ENCODE peak calls at places on chromosomes 6 and 20, in eight cellular contexts. L is NAMALWA; Y is fibroblast of the aortic adventitia; O is pancreas; K is HS-5; V is brain microvascular endothelial cell; P is activated effector memory CD4-positive, alpha-beta T cell treated with anti-CD3 and anti-CD28 coated beads, Interleukin-2, amount 50 U/mL, for 16 hours; M is endothelial cell. X is an unnamed sample.

GRCh38 chr20:23536601-23537000 is 31.7 kb downstream of the CST9L start:
- DNase-seq in L (no peak), Y (no peak), O (no peak), K (no peak), V (no peak), P (no peak), M (no peak), X (no peak)

GRCh38 chr6:93036835-93037234 is 382.5 kb downstream of the EPHA7 start:
- DNase-seq in L (peak; percentile 35), Y (peak; percentile 5), O (no peak), K (no peak), V (peak; percentile 9), P (no peak), M (no peak), X (no peak)

GRCh38 chr6:166278579-166279392 is 29.4 kb downstream of the PRR18 start:
- DNase-seq in L (no peak), Y (no peak), O (no peak), K (no peak), V (no peak), P (no peak), M (no peak), X (no peak)

GRCh38 chr20:25058797-25059486 is 1.0 kb upstream of the ACSS1 start:
- DNase-seq in L (peak; percentile 52), Y (no peak), O (peak; percentile 23), K (no peak), V (no peak), P (peak; percentile 61), M (no peak), X (peak; percentile 76)

GRCh38 chr6:151553416-151554158 is 59.8 kb downstream of the CCDC170 start:
- DNase-seq in L (no peak), Y (peak; percentile 40), O (no peak), K (no peak), V (no peak), P (no peak), M (no peak), X (no peak)

GRCh38 chr6:26538572-26538902 is 371 bp downstream of the HMGN4 start:
- DNase-seq in L (no peak), Y (peak; percentile 31), O (no peak), K (no peak), V (no peak), P (no peak), M (no peak), X (no peak)

GRCh38 chr6:119350202-119351004 is 842 bp upstream of the MAN1A1 start:
- DNase-seq in L (peak; percentile 88), Y (peak; percentile 85), O (peak; percentile 84), K (peak; percentile 36), V (peak; percentile 31), P (no peak), M (no peak), X (no peak)

GRCh38 chr20:17568972-17569471 is 853 bp upstream of the DSTN start:
- DNase-seq in L (no peak), Y (peak; percentile 95), O (peak; percentile 87), K (peak; percentile 88), V (peak; percentile 97), P (peak; percentile 68), M (peak; percentile 78), X (peak; percentile 90)

GRCh38 chr6:80454661-80455365 is 348.3 kb downstream of the BCKDHB start:
- DNase-seq in L (no peak), Y (peak; percentile 51), O (no peak), K (peak; percentile 54), V (no peak), P (no peak), M (no peak), X (no peak)

GRCh38 chr20:63657260-63657936 is 714 bp upstream of the RTEL1 start:
- DNase-seq in L (no peak), Y (no peak), O (peak; percentile 63), K (no peak), V (no peak), P (no peak), M (no peak), X (no peak)

GRCh38 chr20:41327178-41327577 is 9.6 kb upstream of the ZHX3 start:
- DNase-seq in L (no peak), Y (no peak), O (no peak), K (no peak), V (no peak), P (no peak), M (no peak), X (no peak)

GRCh38 chr6:131400782-131401496 is 172.1 kb upstream of the ARG1 start:
- DNase-seq in L (no peak), Y (no peak), O (no peak), K (no peak), V (no peak), P (no peak), M (no peak), X (no peak)

GRCh38 chr6:49934770-49935169 is 29.2 kb downstream of the DEFB114 start:
- DNase-seq in L (no peak), Y (no peak), O (no peak), K (no peak), V (no peak), P (no peak), M (no peak), X (no peak)

GRCh38 chr20:1299522-1299921 is 29.4 kb downstream of the SDCBP2 start:
- DNase-seq in L (peak; percentile 57), Y (no peak), O (no peak), K (no peak), V (no peak), P (peak; percentile 74), M (peak; percentile 27), X (peak; percentile 61)

GRCh38 chr6:35017461-35018183 is 123.5 kb downstream of the TCP11 start:
- DNase-seq in L (no peak), Y (peak; percentile 46), O (peak; percentile 58), K (no peak), V (no peak), P (no peak), M (no peak), X (peak; percentile 76)

GRCh38 chr6:31057426-31058003 is 47.2 kb downstream of the MUC22 start:
- DNase-seq in L (no peak), Y (peak; percentile 66), O (no peak), K (peak; percentile 64), V (no peak), P (no peak), M (no peak), X (no peak)

GRCh38 chr6:140252099-140252498 is 877.7 kb upstream of the CITED2 start:
- DNase-seq in L (no peak), Y (peak; percentile 14), O (no peak), K (no peak), V (no peak), P (no peak), M (no peak), X (no peak)

GRCh38 chr6:101083533-101084172 is 202.5 kb upstream of the ASCC3 start:
- DNase-seq in L (no peak), Y (peak; percentile 64), O (no peak), K (peak; percentile 77), V (peak; percentile 90), P (no peak), M (no peak), X (no peak)

GRCh38 chr20:58839474-58839874 is 11.2 kb downstream of the GNAS-AS1 start:
- DNase-seq in L (peak; percentile 44), Y (peak; percentile 23), O (peak; percentile 67), K (no peak), V (no peak), P (peak; percentile 75), M (peak; percentile 57), X (no peak)

GRCh38 chr20:6473197-6473596 is 294.3 kb upstream of the BMP2 start:
- DNase-seq in L (no peak), Y (no peak), O (no peak), K (no peak), V (peak; percentile 19), P (no peak), M (no peak), X (no peak)

GRCh38 chr20:2333821-2334220 is 38.0 kb downstream of the TGM3 start:
- DNase-seq in L (no peak), Y (no peak), O (no peak), K (no peak), V (no peak), P (no peak), M (no peak), X (no peak)

GRCh38 chr6:158072083-158072721 is 90.5 kb downstream of the SYNJ2 start:
- DNase-seq in L (peak; percentile 73), Y (peak; percentile 82), O (no peak), K (no peak), V (peak; percentile 66), P (peak; percentile 88), M (peak; percentile 74), X (peak; percentile 82)

GRCh38 chr20:62487564-62488086 is 11.8 kb upstream of the GATA5 start:
- DNase-seq in L (no peak), Y (no peak), O (peak; percentile 89), K (no peak), V (no peak), P (no peak), M (no peak), X (no peak)

GRCh38 chr20:64163776-64164122 is 503 bp upstream of the MYT1 start:
- DNase-seq in L (no peak), Y (no peak), O (no peak), K (no peak), V (no peak), P (no peak), M (no peak), X (no peak)

GRCh38 chr6:72533601-72534000 is 88.3 kb upstream of the KCNQ5 start:
- DNase-seq in L (no peak), Y (no peak), O (no peak), K (no peak), V (peak; percentile 16), P (no peak), M (no peak), X (no peak)